ENCODE peak calls at places on chromosome 4, in four cellular contexts. I, K, M and T are unnamed samples.

GRCh38 chr4:89158884-89159503 is 47.7 kb downstream of the TIGD2 start:
- DNase-seq in I (no peak), K (no peak), M (no peak), T (peak)

GRCh38 chr4:3343358-3343757 is 50.5 kb downstream of the RGS12 start:
- DNase-seq in I (no peak), K (no peak), M (no peak), T (no peak)

GRCh38 chr4:70463335-70463734 is 8.7 kb upstream of the MUC7 start:
- DNase-seq in I (no peak), K (no peak), M (no peak), T (no peak)

GRCh38 chr4:90007494-90008167 is 113.0 kb downstream of the MMRN1 start:
- DNase-seq in I (no peak), K (no peak), M (no peak), T (no peak)

GRCh38 chr4:6732441-6733357 is 16.7 kb downstream of the BLOC1S4 start:
- DNase-seq in I (no peak), K (peak), M (no peak), T (peak)

GRCh38 chr4:110130578-110131358 is 67.6 kb downstream of the ELOVL6 start:
- DNase-seq in I (no peak), K (no peak), M (no peak), T (no peak)

GRCh38 chr4:89898304-89898716 is 3.7 kb downstream of the MMRN1 start:
- DNase-seq in I (no peak), K (no peak), M (no peak), T (no peak)

GRCh38 chr4:183905081-183905592 is at the start of gene STOX2:
- DNase-seq in I (no peak), K (peak), M (no peak), T (peak)

GRCh38 chr4:184316821-184317220 is 99.1 kb upstream of the ENPP6 start:
- DNase-seq in I (no peak), K (no peak), M (no peak), T (no peak)

GRCh38 chr4:173909294-173909693 is 374.2 kb downstream of the FBXO8 start:
- DNase-seq in I (no peak), K (no peak), M (no peak), T (no peak)

GRCh38 chr4:111562811-111563210 is 582.4 kb upstream of the FAM241A start:
- DNase-seq in I (no peak), K (no peak), M (no peak), T (no peak)

GRCh38 chr4:172088556-172088955 is 275.4 kb downstream of the GALNTL6 start:
- DNase-seq in I (no peak), K (no peak), M (no peak), T (no peak)

GRCh38 chr4:111678466-111678865 is 466.8 kb upstream of the FAM241A start:
- DNase-seq in I (no peak), K (no peak), M (no peak), T (peak)

GRCh38 chr4:15240764-15241163 is 187.1 kb upstream of the C1QTNF7 start:
- DNase-seq in I (no peak), K (no peak), M (no peak), T (peak)

GRCh38 chr4:26124753-26125236 is 196.0 kb upstream of the RBPJ start:
- DNase-seq in I (no peak), K (no peak), M (no peak), T (peak)

GRCh38 chr4:166318810-166319525 is 445.9 kb downstream of the TLL1 start:
- DNase-seq in I (no peak), K (no peak), M (no peak), T (peak)

GRCh38 chr4:158146736-158147135 is 26.1 kb downstream of the GASK1B start:
- DNase-seq in I (no peak), K (no peak), M (no peak), T (no peak)

GRCh38 chr4:41991916-41992767 is 1.8 kb downstream of the SLC30A9 start:
- DNase-seq in I (no peak), K (no peak), M (peak), T (peak)

GRCh38 chr4:6906046-6906445 is 3.6 kb upstream of the TBC1D14 start:
- DNase-seq in I (no peak), K (no peak), M (no peak), T (no peak)

GRCh38 chr4:83320548-83320947 is 14.1 kb downstream of the HPSE start:
- DNase-seq in I (no peak), K (peak), M (no peak), T (no peak)

GRCh38 chr4:114601304-114602052 is 2.9 kb downstream of the UGT8 start:
- DNase-seq in I (no peak), K (no peak), M (no peak), T (no peak)

GRCh38 chr4:52837716-52838558 is 24.2 kb upstream of the RASL11B start:
- DNase-seq in I (no peak), K (no peak), M (peak), T (peak)

GRCh38 chr4:76430519-76431388 is 4.3 kb upstream of the SHROOM3 start:
- DNase-seq in I (no peak), K (no peak), M (no peak), T (peak)

GRCh38 chr4:1684756-1685603 is 867 bp upstream of the FAM53A start:
- DNase-seq in I (no peak), K (no peak), M (no peak), T (no peak)

GRCh38 chr4:153217440-153217839 is 13.2 kb downstream of the TRIM2 start:
- DNase-seq in I (no peak), K (no peak), M (no peak), T (no peak)

GRCh38 chr4:10157478-10158354 is 41.1 kb upstream of the WDR1 start:
- DNase-seq in I (peak), K (no peak), M (no peak), T (peak)

GRCh38 chr4:183098080-183098722 is 856 bp upstream of the WWC2 start:
- DNase-seq in I (no peak), K (peak), M (peak), T (peak)

GRCh38 chr4:86564795-86565194 is 29.3 kb upstream of the PTPN13 start:
- DNase-seq in I (no peak), K (no peak), M (no peak), T (no peak)

GRCh38 chr4:185374027-185374426 is 21.7 kb downstream of the LRP2BP start:
- DNase-seq in I (no peak), K (no peak), M (no peak), T (no peak)

GRCh38 chr4:78565971-78566372 is 14.4 kb downstream of the ANXA3 start:
- DNase-seq in I (no peak), K (no peak), M (no peak), T (peak)

GRCh38 chr4:13112030-13112429 is 372.1 kb downstream of the RAB28 start:
- DNase-seq in I (no peak), K (no peak), M (no peak), T (no peak)